ENCODE peak calls at places on chromosomes 4 and X, in five cellular contexts. One of them, this sample, is unnamed.
A peak's percentile ranks its signal among the peaks of the same experiment; 100 is the strongest.

GRCh38 chrX:134074151-134074550 is 88.8 kb upstream of the GPC3 start:
- DNase-seq in psoas muscle: no peak
- DNase-seq in activated effector memory CD4-positive, alpha-beta T cell treated with Interleukin-2 at 50 U/mL for 16 hours: no peak
- DNase-seq in stimulated activated naive B cell treated with anti-CD40 and anti-IgM and Interleukin-4, amounts not matched to agents 10 μg/mL and 1 μg/mL and 100 μg/mL, for 72 hours: no peak
- DNase-seq in CD8-positive, alpha-beta memory T cell: no peak
- DNase-seq in this sample: no peak

GRCh38 chrX:150506486-150506885 is 61.9 kb upstream of the MTM1 start:
- DNase-seq in psoas muscle: no peak
- DNase-seq in activated effector memory CD4-positive, alpha-beta T cell treated with Interleukin-2 at 50 U/mL for 16 hours: no peak
- DNase-seq in stimulated activated naive B cell treated with anti-CD40 and anti-IgM and Interleukin-4, amounts not matched to agents 10 μg/mL and 1 μg/mL and 100 μg/mL, for 72 hours: no peak
- DNase-seq in CD8-positive, alpha-beta memory T cell: no peak
- DNase-seq in this sample: peak; percentile 64

GRCh38 chr4:15238720-15239119 is 189.1 kb upstream of the C1QTNF7 start:
- DNase-seq in psoas muscle: no peak
- DNase-seq in activated effector memory CD4-positive, alpha-beta T cell treated with Interleukin-2 at 50 U/mL for 16 hours: no peak
- DNase-seq in stimulated activated naive B cell treated with anti-CD40 and anti-IgM and Interleukin-4, amounts not matched to agents 10 μg/mL and 1 μg/mL and 100 μg/mL, for 72 hours: no peak
- DNase-seq in CD8-positive, alpha-beta memory T cell: no peak
- DNase-seq in this sample: peak; percentile 58

GRCh38 chrX:53354669-53355068 is 67.8 kb downstream of the SMC1A start:
- DNase-seq in psoas muscle: no peak
- DNase-seq in activated effector memory CD4-positive, alpha-beta T cell treated with Interleukin-2 at 50 U/mL for 16 hours: no peak
- DNase-seq in stimulated activated naive B cell treated with anti-CD40 and anti-IgM and Interleukin-4, amounts not matched to agents 10 μg/mL and 1 μg/mL and 100 μg/mL, for 72 hours: no peak
- DNase-seq in CD8-positive, alpha-beta memory T cell: no peak
- DNase-seq in this sample: no peak

GRCh38 chr4:54392459-54392858 is 163.4 kb downstream of the PDGFRA start:
- DNase-seq in psoas muscle: no peak
- DNase-seq in activated effector memory CD4-positive, alpha-beta T cell treated with Interleukin-2 at 50 U/mL for 16 hours: no peak
- DNase-seq in stimulated activated naive B cell treated with anti-CD40 and anti-IgM and Interleukin-4, amounts not matched to agents 10 μg/mL and 1 μg/mL and 100 μg/mL, for 72 hours: no peak
- DNase-seq in CD8-positive, alpha-beta memory T cell: no peak
- DNase-seq in this sample: no peak

GRCh38 chrX:154751669-154752271 is 893 bp upstream of the GAB3 start:
- DNase-seq in psoas muscle: no peak
- DNase-seq in activated effector memory CD4-positive, alpha-beta T cell treated with Interleukin-2 at 50 U/mL for 16 hours: no peak
- DNase-seq in stimulated activated naive B cell treated with anti-CD40 and anti-IgM and Interleukin-4, amounts not matched to agents 10 μg/mL and 1 μg/mL and 100 μg/mL, for 72 hours: no peak
- DNase-seq in CD8-positive, alpha-beta memory T cell: no peak
- DNase-seq in this sample: no peak

GRCh38 chr4:44845309-44845708 is 119.0 kb upstream of the GNPDA2 start:
- DNase-seq in psoas muscle: no peak
- DNase-seq in activated effector memory CD4-positive, alpha-beta T cell treated with Interleukin-2 at 50 U/mL for 16 hours: no peak
- DNase-seq in stimulated activated naive B cell treated with anti-CD40 and anti-IgM and Interleukin-4, amounts not matched to agents 10 μg/mL and 1 μg/mL and 100 μg/mL, for 72 hours: no peak
- DNase-seq in CD8-positive, alpha-beta memory T cell: no peak
- DNase-seq in this sample: no peak

GRCh38 chr4:41852229-41852628 is 83.0 kb upstream of the TMEM33 start:
- DNase-seq in psoas muscle: no peak
- DNase-seq in activated effector memory CD4-positive, alpha-beta T cell treated with Interleukin-2 at 50 U/mL for 16 hours: no peak
- DNase-seq in stimulated activated naive B cell treated with anti-CD40 and anti-IgM and Interleukin-4, amounts not matched to agents 10 μg/mL and 1 μg/mL and 100 μg/mL, for 72 hours: no peak
- DNase-seq in CD8-positive, alpha-beta memory T cell: no peak
- DNase-seq in this sample: no peak

GRCh38 chrX:104137496-104137895 is 19.3 kb downstream of the SLC25A53 start:
- DNase-seq in psoas muscle: no peak
- DNase-seq in activated effector memory CD4-positive, alpha-beta T cell treated with Interleukin-2 at 50 U/mL for 16 hours: no peak
- DNase-seq in stimulated activated naive B cell treated with anti-CD40 and anti-IgM and Interleukin-4, amounts not matched to agents 10 μg/mL and 1 μg/mL and 100 μg/mL, for 72 hours: no peak
- DNase-seq in CD8-positive, alpha-beta memory T cell: no peak
- DNase-seq in this sample: no peak

GRCh38 chr4:189087981-189088380 is 852.7 kb upstream of the FRG1 start:
- DNase-seq in psoas muscle: no peak
- DNase-seq in activated effector memory CD4-positive, alpha-beta T cell treated with Interleukin-2 at 50 U/mL for 16 hours: no peak
- DNase-seq in stimulated activated naive B cell treated with anti-CD40 and anti-IgM and Interleukin-4, amounts not matched to agents 10 μg/mL and 1 μg/mL and 100 μg/mL, for 72 hours: no peak
- DNase-seq in CD8-positive, alpha-beta memory T cell: no peak
- DNase-seq in this sample: no peak

GRCh38 chr4:121998024-121998423 is 46.2 kb upstream of the TRPC3 start:
- DNase-seq in psoas muscle: no peak
- DNase-seq in activated effector memory CD4-positive, alpha-beta T cell treated with Interleukin-2 at 50 U/mL for 16 hours: no peak
- DNase-seq in stimulated activated naive B cell treated with anti-CD40 and anti-IgM and Interleukin-4, amounts not matched to agents 10 μg/mL and 1 μg/mL and 100 μg/mL, for 72 hours: no peak
- DNase-seq in CD8-positive, alpha-beta memory T cell: no peak
- DNase-seq in this sample: peak; percentile 52

GRCh38 chr4:90727938-90728337 is 600.7 kb downstream of the CCSER1 start:
- DNase-seq in psoas muscle: no peak
- DNase-seq in activated effector memory CD4-positive, alpha-beta T cell treated with Interleukin-2 at 50 U/mL for 16 hours: no peak
- DNase-seq in stimulated activated naive B cell treated with anti-CD40 and anti-IgM and Interleukin-4, amounts not matched to agents 10 μg/mL and 1 μg/mL and 100 μg/mL, for 72 hours: no peak
- DNase-seq in CD8-positive, alpha-beta memory T cell: no peak
- DNase-seq in this sample: peak; percentile 78

GRCh38 chrX:120797201-120797938 is 78.3 kb downstream of the CT47B1 start:
- DNase-seq in psoas muscle: no peak
- DNase-seq in activated effector memory CD4-positive, alpha-beta T cell treated with Interleukin-2 at 50 U/mL for 16 hours: no peak
- DNase-seq in stimulated activated naive B cell treated with anti-CD40 and anti-IgM and Interleukin-4, amounts not matched to agents 10 μg/mL and 1 μg/mL and 100 μg/mL, for 72 hours: no peak
- DNase-seq in CD8-positive, alpha-beta memory T cell: no peak
- DNase-seq in this sample: no peak

GRCh38 chr4:120517966-120518365 is 404.6 kb downstream of the PRDM5 start:
- DNase-seq in psoas muscle: no peak
- DNase-seq in activated effector memory CD4-positive, alpha-beta T cell treated with Interleukin-2 at 50 U/mL for 16 hours: no peak
- DNase-seq in stimulated activated naive B cell treated with anti-CD40 and anti-IgM and Interleukin-4, amounts not matched to agents 10 μg/mL and 1 μg/mL and 100 μg/mL, for 72 hours: no peak
- DNase-seq in CD8-positive, alpha-beta memory T cell: no peak
- DNase-seq in this sample: peak; percentile 34

GRCh38 chrX:45571453-45571852 is 370.8 kb upstream of the DIPK2B start:
- DNase-seq in psoas muscle: no peak
- DNase-seq in activated effector memory CD4-positive, alpha-beta T cell treated with Interleukin-2 at 50 U/mL for 16 hours: no peak
- DNase-seq in stimulated activated naive B cell treated with anti-CD40 and anti-IgM and Interleukin-4, amounts not matched to agents 10 μg/mL and 1 μg/mL and 100 μg/mL, for 72 hours: no peak
- DNase-seq in CD8-positive, alpha-beta memory T cell: no peak
- DNase-seq in this sample: no peak

This sample was measured in H9.